ENCODE peak calls at places on chromosomes 13 and 19, in nine cellular contexts. C is breast epithelium; I is mesendoderm; J is HL-60; F is stomach; S is PC-9; A is SK-N-MC; M is effector memory CD4-positive, alpha-beta T cell; W is CD4-positive, alpha-beta T cell. Q is an unnamed sample.

GRCh38 chr19:658916-659839 is 3.8 kb downstream of the RNF126 start:
- DNase-seq in C (no peak), I (no peak), J (no peak), F (peak), S (no peak), A (no peak), M (peak), W (peak), Q (no peak)

GRCh38 chr19:791605-792360 is 5.5 kb upstream of the PTBP1 start:
- DNase-seq in C (no peak), I (no peak), J (no peak), F (no peak), S (no peak), A (no peak), M (no peak), W (no peak), Q (no peak)

GRCh38 chr13:112250788-112251445 is 125.2 kb upstream of the SPACA7 start:
- DNase-seq in C (no peak), I (no peak), J (no peak), F (no peak), S (no peak), A (no peak), M (no peak), W (no peak), Q (no peak)

GRCh38 chr13:112605531-112605990 is 17.6 kb upstream of the TUBGCP3 start:
- DNase-seq in C (no peak), I (peak), J (no peak), F (no peak), S (no peak), A (no peak), M (no peak), W (no peak), Q (no peak)

GRCh38 chr13:92719868-92720267 is 506.7 kb upstream of the GPC6 start:
- DNase-seq in C (no peak), I (peak), J (no peak), F (no peak), S (no peak), A (no peak), M (no peak), W (no peak), Q (no peak)

GRCh38 chr13:26855921-26856320 is 95.3 kb upstream of the GPR12 start:
- DNase-seq in C (no peak), I (no peak), J (no peak), F (no peak), S (no peak), A (no peak), M (no peak), W (no peak), Q (no peak)

GRCh38 chr13:20514866-20515265 is 10.8 kb downstream of the CRYL1 start:
- DNase-seq in C (no peak), I (no peak), J (no peak), F (no peak), S (no peak), A (no peak), M (no peak), W (no peak), Q (no peak)

GRCh38 chr19:18205180-18205915 is 1.5 kb upstream of the RAB3A start:
- DNase-seq in C (peak), I (peak), J (no peak), F (peak), S (peak), A (no peak), M (peak), W (peak), Q (peak)

GRCh38 chr13:44211286-44211685 is 162.3 kb upstream of the SERP2 start:
- DNase-seq in C (no peak), I (peak), J (no peak), F (no peak), S (no peak), A (no peak), M (no peak), W (no peak), Q (no peak)

GRCh38 chr13:106417467-106418110 is 117.9 kb downstream of the EFNB2 start:
- DNase-seq in C (no peak), I (no peak), J (no peak), F (no peak), S (no peak), A (no peak), M (no peak), W (no peak), Q (no peak)

GRCh38 chr13:112741835-112742570 is 52.2 kb downstream of the ATP11A start:
- DNase-seq in C (no peak), I (no peak), J (no peak), F (no peak), S (no peak), A (no peak), M (no peak), W (no peak), Q (no peak)

GRCh38 chr13:28716511-28716910 is 2.3 kb downstream of the SLC46A3 start:
- DNase-seq in C (no peak), I (peak), J (no peak), F (no peak), S (peak), A (no peak), M (no peak), W (no peak), Q (no peak)

GRCh38 chr19:40688987-40689338 is 1.5 kb downstream of the NUMBL start:
- DNase-seq in C (no peak), I (no peak), J (no peak), F (no peak), S (no peak), A (no peak), M (no peak), W (no peak), Q (no peak)

GRCh38 chr19:54179921-54180452 is 7.0 kb upstream of the TMC4 start:
- DNase-seq in C (no peak), I (peak), J (no peak), F (peak), S (no peak), A (no peak), M (no peak), W (no peak), Q (no peak)

GRCh38 chr13:31209172-31209818 is 9.5 kb downstream of the B3GLCT start:
- DNase-seq in C (no peak), I (peak), J (no peak), F (peak), S (no peak), A (peak), M (peak), W (no peak), Q (no peak)

GRCh38 chr19:49801966-49802661 is 11.0 kb downstream of the FUZ start:
- DNase-seq in C (peak), I (peak), J (no peak), F (peak), S (no peak), A (peak), M (no peak), W (no peak), Q (no peak)

GRCh38 chr19:21328402-21328801 is 808 bp downstream of the ZNF708 start:
- DNase-seq in C (no peak), I (peak), J (no peak), F (no peak), S (no peak), A (no peak), M (no peak), W (no peak), Q (no peak)

GRCh38 chr19:48565090-48565489 is 13.1 kb downstream of the SULT2B1 start:
- DNase-seq in C (no peak), I (no peak), J (no peak), F (no peak), S (peak), A (no peak), M (no peak), W (no peak), Q (no peak)

GRCh38 chr19:32387701-32388392 is 17.7 kb upstream of the DPY19L3 start:
- DNase-seq in C (no peak), I (no peak), J (no peak), F (no peak), S (no peak), A (no peak), M (no peak), W (no peak), Q (no peak)

GRCh38 chr13:110666255-110666533 is 39.7 kb downstream of the CARS2 start:
- DNase-seq in C (no peak), I (no peak), J (no peak), F (no peak), S (no peak), A (no peak), M (no peak), W (no peak), Q (no peak)

GRCh38 chr13:50993908-50994307 is 84.3 kb downstream of the RNASEH2B start:
- DNase-seq in C (no peak), I (no peak), J (no peak), F (no peak), S (no peak), A (peak), M (no peak), W (no peak), Q (no peak)

GRCh38 chr19:19578241-19578640 is 40.2 kb downstream of the CILP2 start:
- DNase-seq in C (no peak), I (no peak), J (no peak), F (no peak), S (no peak), A (no peak), M (no peak), W (no peak), Q (no peak)

GRCh38 chr13:51249767-51250741 is 27.9 kb downstream of the FAM124A start:
- DNase-seq in C (no peak), I (no peak), J (no peak), F (no peak), S (no peak), A (no peak), M (no peak), W (no peak), Q (no peak)

GRCh38 chr19:8034178-8034525 is 18.4 kb upstream of the CCL25 start:
- DNase-seq in C (no peak), I (no peak), J (no peak), F (no peak), S (no peak), A (no peak), M (no peak), W (no peak), Q (no peak)

GRCh38 chr19:40567040-40567749 is 9.5 kb upstream of the SHKBP1 start:
- DNase-seq in C (no peak), I (no peak), J (no peak), F (no peak), S (no peak), A (no peak), M (no peak), W (no peak), Q (no peak)

GRCh38 chr13:38382946-38383345 is 33.3 kb downstream of the UFM1 start:
- DNase-seq in C (no peak), I (no peak), J (no peak), F (no peak), S (no peak), A (no peak), M (no peak), W (no peak), Q (no peak)

GRCh38 chr13:83621765-83622421 is 260.4 kb downstream of the SLITRK1 start:
- DNase-seq in C (no peak), I (no peak), J (no peak), F (no peak), S (no peak), A (no peak), M (no peak), W (no peak), Q (no peak)
- H3K27ac ChIP-seq in C (no peak), I (no peak), J (no peak), F (no peak), S (no peak), A (no peak), M (no peak), W (no peak), Q (no peak)

GRCh38 chr13:99655351-99656091 is 154.2 kb downstream of the TM9SF2 start:
- DNase-seq in C (no peak), I (peak), J (no peak), F (no peak), S (no peak), A (no peak), M (no peak), W (no peak), Q (no peak)

GRCh38 chr13:99656843-99657506 is 155.7 kb downstream of the TM9SF2 start:
- DNase-seq in C (no peak), I (peak), J (no peak), F (no peak), S (no peak), A (no peak), M (no peak), W (peak), Q (peak)

GRCh38 chr13:99657848-99658265 is 156.6 kb downstream of the TM9SF2 start:
- DNase-seq in C (no peak), I (peak), J (no peak), F (peak), S (no peak), A (no peak), M (peak), W (peak), Q (peak)

GRCh38 chr13:99654076-99654475 is 152.8 kb downstream of the TM9SF2 start:
- DNase-seq in C (no peak), I (no peak), J (no peak), F (no peak), S (no peak), A (no peak), M (no peak), W (no peak), Q (no peak)

DNA sequence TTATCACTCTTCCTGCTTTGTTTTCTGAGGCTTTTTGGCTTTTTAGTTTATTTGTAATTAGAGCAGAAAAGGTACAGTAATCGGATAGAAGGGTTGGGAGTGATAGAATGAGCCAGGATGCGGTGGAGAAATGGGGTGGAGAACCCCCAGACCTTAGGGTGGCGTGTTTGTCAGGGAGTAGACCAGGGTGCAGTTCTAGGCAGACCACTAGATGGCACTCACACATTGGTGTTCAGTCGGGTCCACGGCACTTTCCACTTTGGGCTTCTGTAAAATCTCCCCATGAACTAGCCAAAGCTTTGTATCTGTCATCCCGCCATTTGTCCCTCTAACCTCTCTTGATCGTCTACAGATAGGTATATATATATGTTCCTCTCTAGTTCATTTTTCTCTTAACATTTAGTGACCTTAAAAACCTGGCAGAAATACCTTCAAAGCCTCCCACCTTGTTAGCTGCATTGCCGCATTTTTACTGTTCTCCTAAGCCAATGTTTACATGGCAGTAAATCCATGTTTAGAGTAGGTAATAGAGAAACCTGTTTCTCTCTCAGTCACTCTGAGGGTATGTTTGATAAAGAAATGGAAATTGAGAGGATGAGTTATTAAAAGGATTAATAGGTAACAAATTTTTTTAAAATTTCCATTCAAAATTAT is 154.9 kb downstream of the TM9SF2 start:
- DNase-seq in C (peak), I (peak), J (peak), F (peak), S (peak), A (no peak), M (peak), W (peak), Q (peak)
- H3K27ac ChIP-seq in C (no peak), I (no peak), J (no peak), F (no peak), S (no peak), A (peak), M (peak), W (peak), Q (peak)

DNA sequence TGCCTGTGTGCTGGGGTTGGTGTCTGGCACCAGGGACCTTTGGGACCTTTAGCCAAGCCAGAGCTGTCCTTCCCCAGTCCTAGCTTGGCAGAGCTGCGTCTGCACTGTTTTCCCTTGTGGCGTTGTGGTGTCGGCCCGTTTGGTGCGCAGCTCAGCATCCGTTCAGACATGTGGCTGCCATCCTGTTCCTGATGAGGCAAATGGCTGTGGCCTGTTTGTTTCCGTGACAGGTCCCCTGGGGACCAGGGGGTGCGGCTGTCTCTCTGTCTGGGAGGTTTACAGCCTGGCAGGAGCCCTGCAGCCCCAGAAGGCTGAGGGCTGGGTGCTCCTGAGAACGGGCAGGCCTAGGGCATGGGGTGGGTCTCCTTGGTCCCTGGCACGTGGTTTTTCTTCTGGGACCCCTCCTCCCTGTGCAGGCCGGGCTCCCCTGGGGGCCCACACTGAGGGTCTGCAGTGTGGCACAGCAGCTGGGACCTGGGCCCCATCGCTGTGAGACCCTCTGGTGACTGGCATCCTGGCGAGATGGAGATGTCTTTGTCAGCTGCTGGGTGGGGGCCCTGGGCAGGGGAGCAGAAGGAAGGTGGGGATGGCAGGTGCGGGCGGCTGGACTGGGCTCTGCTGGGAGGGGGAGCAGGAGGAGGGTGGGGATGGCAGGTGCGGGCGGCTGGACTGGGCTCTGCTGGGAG is 4.0 kb downstream of the SPPL2B start:
- DNase-seq in C (no peak), I (no peak), J (no peak), F (no peak), S (no peak), A (no peak), M (no peak), W (peak), Q (peak)
- H3K27ac ChIP-seq in C (peak), I (no peak), J (no peak), F (peak), S (no peak), A (no peak), M (no peak), W (peak), Q (peak)

GRCh38 chr13:114089751-114090400 is 42.5 kb downstream of the RASA3 start:
- DNase-seq in C (peak), I (no peak), J (no peak), F (no peak), S (no peak), A (no peak), M (no peak), W (no peak), Q (no peak)

GRCh38 chr13:114088863-114089262 is 43.6 kb downstream of the RASA3 start:
- DNase-seq in C (peak), I (no peak), J (no peak), F (no peak), S (no peak), A (no peak), M (no peak), W (no peak), Q (no peak)

GRCh38 chr13:114090476-114090875 is 41.9 kb downstream of the RASA3 start:
- DNase-seq in C (peak), I (no peak), J (no peak), F (no peak), S (no peak), A (no peak), M (no peak), W (no peak), Q (no peak)

GRCh38 chr13:114088234-114088633 is 44.2 kb downstream of the RASA3 start:
- DNase-seq in C (peak), I (peak), J (no peak), F (no peak), S (no peak), A (no peak), M (no peak), W (no peak), Q (no peak)

DNA sequence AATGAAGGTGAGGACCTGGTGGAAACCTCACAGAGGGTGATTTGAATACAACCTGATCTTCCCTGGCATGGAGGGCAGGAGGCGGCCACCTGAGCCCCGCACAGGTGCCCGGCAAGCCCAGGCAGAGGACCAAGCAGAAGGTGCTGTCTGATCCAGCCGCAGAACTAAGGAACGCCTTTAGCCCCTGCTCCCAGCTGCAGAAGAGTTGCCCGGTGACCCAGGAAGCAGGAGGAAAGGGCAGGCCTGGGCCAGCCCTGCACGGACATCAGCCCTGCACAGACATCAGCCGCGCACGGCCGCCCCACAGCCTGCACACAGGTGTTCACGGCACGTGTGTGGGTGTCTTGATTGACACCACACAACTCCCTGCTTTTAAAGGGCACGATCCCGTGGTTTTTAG is 43.1 kb downstream of the RASA3 start:
- DNase-seq in C (no peak), I (no peak), J (no peak), F (no peak), S (no peak), A (no peak), M (no peak), W (no peak), Q (no peak)
- H3K27ac ChIP-seq in C (no peak), I (no peak), J (no peak), F (no peak), S (no peak), A (no peak), M (no peak), W (no peak), Q (no peak)